ENCODE peak calls at places on chromosomes 16 and 17, in six cellular contexts. M is WTC11, N is HepG2, R is A549, Y is GM12878, K is HCT116. Q is an unnamed sample.

GRCh38 chr17:6507535-6507934 is 48.8 kb downstream of the PITPNM3 start:
- DNase-seq in K (peak), M (no peak), N (no peak), Y (no peak), R (peak), Q (no peak)

GRCh38 chr17:79835470-79835899 is 3.8 kb downstream of the CBX4 start:
- DNase-seq in R (no peak), Y (no peak), N (no peak), M (peak), K (no peak), Q (peak)

GRCh38 chr17:76239538-76240274 is 587 bp downstream of the RNF157 start:
- DNase-seq in R (no peak), Y (no peak), M (peak), K (no peak), N (no peak), Q (no peak)

GRCh38 chr17:49691086-49691676 is 13.3 kb upstream of the SPOP start:
- DNase-seq in R (no peak), M (no peak), K (no peak), N (no peak), Y (no peak), Q (no peak)

GRCh38 chr17:77831497-77832179 is 126.9 kb upstream of the TNRC6C start:
- DNase-seq in N (no peak), K (no peak), Y (no peak), R (no peak), M (no peak), Q (no peak)

GRCh38 chr17:5788266-5788900 is 204.1 kb upstream of the NLRP1 start:
- DNase-seq in K (no peak), R (no peak), M (no peak), Y (no peak), N (no peak), Q (no peak)

GRCh38 chr16:22762486-22762885 is 51.5 kb upstream of the HS3ST2 start:
- DNase-seq in Y (no peak), N (no peak), R (no peak), K (no peak), M (no peak), Q (no peak)

GRCh38 chr17:62674841-62675240 is 47.4 kb downstream of the MRC2 start:
- DNase-seq in R (no peak), N (no peak), Y (no peak), K (no peak), M (no peak), Q (no peak)

GRCh38 chr17:2916362-2916928 is 120.2 kb downstream of the RAP1GAP2 start:
- DNase-seq in K (no peak), R (no peak), Y (no peak), M (no peak), N (no peak), Q (no peak)

GRCh38 chr16:10964891-10965326 is 20.5 kb downstream of the CLEC16A start:
- DNase-seq in N (no peak), K (no peak), M (no peak), Y (peak), R (no peak), Q (no peak)

GRCh38 chr16:11407047-11407982 is 62.1 kb downstream of the RMI2 start:
- DNase-seq in K (peak), M (peak), Y (peak), R (peak), N (peak), Q (peak)

GRCh38 chr17:80034977-80035686 is 540 bp downstream of the TBC1D16 start:
- DNase-seq in Y (no peak), K (no peak), R (no peak), N (no peak), M (peak), Q (peak)

GRCh38 chr16:58345574-58346354 is 46.5 kb upstream of the GINS3 start:
- DNase-seq in N (no peak), M (no peak), R (no peak), K (no peak), Y (no peak), Q (no peak)

GRCh38 chr16:4314532-4315184 is 1.2 kb upstream of the GLIS2 start:
- DNase-seq in Y (no peak), R (peak), M (no peak), N (no peak), K (peak), Q (peak)

GRCh38 chr16:50547944-50548658 is at the start of gene NKD1:
- DNase-seq in K (peak), Y (no peak), R (peak), M (peak), N (peak), Q (peak)

GRCh38 chr16:14579266-14579665 is 50.8 kb downstream of the PARN start:
- DNase-seq in N (no peak), M (no peak), K (no peak), R (no peak), Y (no peak), Q (no peak)

GRCh38 chr16:69424935-69425784 is 741 bp downstream of the CYB5B start:
- DNase-seq in N (no peak), K (no peak), R (no peak), Y (no peak), M (no peak), Q (peak)

GRCh38 chr16:67968440-67969285 is at the start of gene SLC12A4:
- DNase-seq in K (peak), M (peak), R (peak), Y (no peak), N (peak), Q (peak)

GRCh38 chr16:3789375-3790067 is 72.2 kb upstream of the TRAP1 start:
- DNase-seq in R (no peak), Y (peak), M (no peak), N (no peak), K (no peak), Q (peak)

GRCh38 chr16:50612849-50613198 is 64.6 kb downstream of the NKD1 start:
- DNase-seq in R (no peak), M (no peak), K (no peak), N (no peak), Y (no peak), Q (no peak)

GRCh38 chr16:15450624-15451023 is 16.2 kb downstream of the BMERB1 start:
- DNase-seq in M (no peak), K (no peak), N (no peak), Y (no peak), R (no peak), Q (no peak)

GRCh38 chr17:68015081-68015723 is 18.9 kb upstream of the C17orf58 start:
- DNase-seq in Y (no peak), R (no peak), N (no peak), M (no peak), K (no peak), Q (no peak)

GRCh38 chr16:88454315-88455057 is 1.4 kb downstream of the ZFPM1 start:
- DNase-seq in K (no peak), M (no peak), N (no peak), R (peak), Y (no peak), Q (peak)

GRCh38 chr16:30032083-30032819 is 1.2 kb upstream of the TLCD3B start:
- DNase-seq in N (peak), R (no peak), Y (no peak), M (peak), K (peak), Q (peak)

GRCh38 chr17:30323262-30323894 is 10.5 kb downstream of the TMIGD1 start:
- DNase-seq in K (no peak), R (no peak), N (no peak), M (no peak), Y (no peak), Q (peak)

GRCh38 chr16:9378876-9379275 is 287.4 kb downstream of the HAPSTR1 start:
- DNase-seq in N (peak), Y (no peak), R (no peak), K (no peak), M (no peak), Q (peak)

GRCh38 chr16:13178318-13178717 is 276.9 kb downstream of the SHISA9 start:
- DNase-seq in R (no peak), K (no peak), N (no peak), M (no peak), Y (no peak), Q (no peak)

GRCh38 chr17:8965394-8966168 is at the start of gene PIK3R5:
- DNase-seq in N (no peak), R (no peak), Y (no peak), K (no peak), M (peak), Q (peak)

GRCh38 chr16:55567382-55567781 is 898 bp downstream of the CAPNS2 start:
- DNase-seq in Y (no peak), R (no peak), K (no peak), N (no peak), M (no peak), Q (peak)
- TF ChIP-seq MAX in Y (no peak), R (no peak), K (no peak), N (no peak), M (no peak), Q (no peak)

GRCh38 chr16:56824804-56825203 is 40.2 kb upstream of the SLC12A3 start:
- DNase-seq in R (no peak), M (no peak), Y (no peak), N (no peak), K (no peak), Q (no peak)

GRCh38 chr16:56825821-56826220 is 39.2 kb upstream of the SLC12A3 start:
- DNase-seq in R (no peak), N (no peak), Y (no peak), M (no peak), K (no peak), Q (no peak)

GRCh38 chr16:56822966-56823739 is 41.9 kb upstream of the SLC12A3 start:
- DNase-seq in R (no peak), N (no peak), M (no peak), Y (no peak), K (no peak), Q (no peak)

GRCh38 chr16:56828641-56829040 is 36.4 kb upstream of the SLC12A3 start:
- DNase-seq in K (no peak), R (no peak), Y (no peak), M (no peak), N (no peak), Q (no peak)

DNA sequence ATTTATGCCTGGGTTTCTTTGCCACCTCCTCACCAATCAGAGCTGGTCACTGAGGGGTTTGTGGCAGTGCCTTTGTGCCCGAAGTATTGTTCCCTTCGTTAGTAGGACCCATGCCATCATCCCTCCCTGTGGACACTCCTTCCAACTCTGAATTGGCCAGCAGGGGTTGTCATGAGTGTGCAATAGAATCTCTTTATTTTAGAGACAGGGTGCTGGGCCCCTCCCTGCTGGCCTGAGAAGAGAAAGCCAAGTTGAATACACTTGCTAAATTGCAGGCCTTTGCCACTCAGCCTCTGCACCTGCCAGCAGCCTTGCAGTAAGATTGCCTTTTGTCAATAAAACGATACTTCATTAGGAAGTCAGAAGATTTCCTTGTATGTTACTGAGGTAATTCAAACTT is 40.7 kb upstream of the SLC12A3 start:
- DNase-seq in R (peak), Y (no peak), M (no peak), N (peak), K (no peak), Q (peak)
- TF ChIP-seq CTCF in R (no peak), Y (peak), M (no peak), N (peak), K (peak), Q (no peak)

DNA sequence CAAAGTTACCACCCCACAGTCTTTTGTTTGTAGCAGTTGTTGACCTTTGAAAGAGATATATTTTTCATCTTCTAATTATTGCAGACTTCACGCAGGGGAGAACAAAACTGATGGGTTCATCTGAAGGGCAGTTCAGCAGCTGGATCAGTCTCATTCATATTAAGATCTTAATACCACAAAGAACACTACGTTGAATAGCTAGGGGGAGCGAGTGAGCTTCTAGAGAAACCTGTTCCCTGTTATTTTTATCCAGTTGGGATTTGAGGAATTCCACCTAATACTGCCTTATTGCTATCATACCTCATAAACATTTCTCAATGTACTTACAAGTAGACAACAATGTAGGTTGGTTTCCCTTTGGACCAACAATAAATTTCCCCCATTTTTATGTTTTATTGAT is 306.1 kb upstream of the KIF2B start:
- DNase-seq in M (no peak), Y (no peak), R (no peak), K (no peak), N (no peak), Q (no peak)
- TF ChIP-seq MAX in M (no peak), Y (no peak), R (no peak), K (no peak), N (no peak), Q (no peak)

DNA sequence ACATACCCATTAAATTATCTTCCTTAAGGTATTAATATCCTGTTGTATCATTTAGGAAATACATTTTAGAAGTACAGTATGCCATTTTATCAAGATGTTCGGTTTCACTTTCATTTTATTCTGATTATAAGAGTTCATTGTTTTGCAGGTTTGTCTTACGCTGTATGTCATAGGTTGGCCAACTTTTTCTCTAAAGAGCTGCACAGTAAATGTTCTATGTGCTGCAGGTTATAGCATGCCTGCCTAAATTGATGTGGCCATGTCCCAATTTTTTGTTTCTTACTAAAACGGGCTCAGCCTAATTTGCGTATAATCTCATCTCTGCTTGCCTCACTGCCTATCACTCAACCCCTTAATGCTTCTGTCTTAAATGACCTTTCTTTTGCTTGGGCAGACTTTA is 126.4 kb downstream of the USP22 start:
- DNase-seq in M (no peak), K (no peak), R (no peak), N (no peak), Y (no peak), Q (no peak)
- TF ChIP-seq CTCF in M (no peak), K (no peak), R (no peak), N (no peak), Y (no peak), Q (no peak)

GRCh38 chr17:43531955-43532354 is 14.2 kb downstream of the ETV4 start:
- DNase-seq in M (no peak), R (no peak), N (peak), Y (no peak), K (no peak), Q (no peak)
- TF ChIP-seq MAX in M (no peak), R (no peak), N (no peak), Y (no peak), K (no peak), Q (no peak)

GRCh38 chr17:73292031-73292531 is 19.7 kb downstream of the CDC42EP4 start:
- DNase-seq in Y (no peak), R (no peak), N (no peak), M (no peak), K (peak), Q (peak)

GRCh38 chr17:73290399-73291259 is 21.2 kb downstream of the CDC42EP4 start:
- DNase-seq in Y (no peak), M (no peak), K (no peak), R (no peak), N (no peak), Q (peak)

GRCh38 chr17:73291260-73291801 is 20.5 kb downstream of the CDC42EP4 start:
- DNase-seq in M (no peak), K (peak), R (peak), Y (peak), N (no peak), Q (peak)

GRCh38 chr17:73293031-73293430 is 18.8 kb downstream of the CDC42EP4 start:
- DNase-seq in R (no peak), M (no peak), N (no peak), Y (no peak), K (peak), Q (no peak)

DNA sequence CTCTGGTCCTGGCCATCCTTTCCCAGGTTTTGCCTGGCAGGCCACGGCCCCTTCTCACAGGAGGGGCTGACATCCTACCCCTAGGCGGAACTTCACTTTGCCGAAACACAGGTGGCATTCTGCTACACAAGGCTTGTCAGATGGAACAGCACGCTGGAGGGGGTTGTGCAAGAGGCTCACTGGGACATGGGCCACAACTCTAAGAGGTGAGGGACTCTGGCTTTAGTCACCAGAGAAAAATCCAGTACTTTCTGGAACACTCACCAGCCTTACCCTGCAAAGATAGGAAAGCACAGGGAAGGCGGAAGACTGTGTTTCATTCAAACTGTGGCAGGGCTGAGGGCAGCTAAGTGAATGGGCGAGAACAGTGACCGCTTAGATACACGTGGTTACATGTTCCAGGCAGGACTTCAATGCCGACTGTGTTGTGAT is 18.3 kb downstream of the CDC42EP4 start:
- DNase-seq in Y (no peak), N (no peak), K (peak), M (no peak), R (no peak), Q (peak)
- TF ChIP-seq CTCF in Y (no peak), N (no peak), K (no peak), M (no peak), R (no peak), Q (no peak)

GRCh38 chr16:1143761-1144450 is 9.0 kb upstream of the CACNA1H start:
- DNase-seq in K (no peak), M (no peak), R (no peak), Y (no peak), N (no peak), Q (no peak)

GRCh38 chr16:1145383-1146100 is 7.4 kb upstream of the CACNA1H start:
- DNase-seq in Y (no peak), K (no peak), R (no peak), N (no peak), M (no peak), Q (no peak)

GRCh38 chr16:1147027-1147426 is 5.9 kb upstream of the CACNA1H start:
- DNase-seq in K (no peak), R (no peak), N (no peak), M (no peak), Y (no peak), Q (no peak)

GRCh38 chr16:1144476-1145382 is 8.2 kb upstream of the CACNA1H start:
- DNase-seq in Y (no peak), R (no peak), M (no peak), K (no peak), N (no peak), Q (no peak)

GRCh38 chr16:1146409-1146808 is 6.5 kb upstream of the CACNA1H start:
- DNase-seq in N (no peak), M (peak), Y (no peak), K (no peak), R (peak), Q (no peak)
- TF ChIP-seq MAX in N (no peak), M (no peak), Y (no peak), K (no peak), R (no peak), Q (no peak)

GRCh38 chr17:42743595-42744282 is 1.1 kb downstream of the EZH1 start:
- DNase-seq in K (no peak), M (no peak), Y (no peak), N (no peak), R (peak), Q (no peak)

GRCh38 chr17:42748202-42748905 is 3.5 kb upstream of the EZH1 start:
- DNase-seq in M (no peak), R (no peak), K (no peak), N (no peak), Y (no peak), Q (no peak)

GRCh38 chr17:42744806-42745617 is at the start of gene EZH1:
- DNase-seq in Y (peak), M (peak), K (peak), R (peak), N (peak), Q (peak)

GRCh38 chr17:42740699-42741098 is 4.1 kb downstream of the EZH1 start:
- DNase-seq in R (no peak), N (no peak), Y (no peak), K (no peak), M (no peak), Q (no peak)

DNA sequence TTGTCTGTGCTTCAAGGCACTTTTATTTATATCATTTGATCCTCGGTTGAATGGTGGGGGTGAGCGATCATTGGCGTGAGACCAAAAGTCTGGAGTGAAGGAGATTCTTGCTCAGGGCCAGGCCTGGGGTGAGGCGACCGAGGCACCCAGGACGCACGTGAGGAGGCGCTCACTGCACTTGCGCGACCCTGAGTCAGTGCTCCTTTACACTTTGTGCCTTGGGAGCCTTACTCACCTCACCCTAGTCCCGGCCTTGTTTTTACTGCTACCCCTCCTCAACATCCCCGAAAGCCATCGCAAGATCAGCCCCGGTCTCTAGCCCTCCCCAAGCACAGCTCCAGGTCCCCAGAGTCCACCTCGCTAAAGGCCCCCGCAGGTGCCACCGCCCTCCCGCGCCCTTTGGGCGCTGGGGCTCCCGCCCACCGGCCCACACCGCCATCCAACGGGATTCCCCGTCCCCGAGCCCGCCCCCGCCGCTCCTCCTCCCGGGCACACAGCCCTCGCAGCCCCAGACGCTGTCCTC is 496 bp downstream of the EZH1 start:
- DNase-seq in M (no peak), K (peak), R (peak), Y (peak), N (peak), Q (peak)
- TF ChIP-seq CTCF in M (no peak), K (peak), R (no peak), Y (no peak), N (peak), Q (no peak)

Q was measured in NB4.